ENCODE peak calls at places on chromosomes 4 and X, in nine cellular contexts. R is hepatocyte, S is neural progenitor cell, C is fibroblast of lung, T is SK-N-SH, O is PC-3, Z is neuronal stem cell, X is HCT116, A is H9. P is an unnamed sample.

GRCh38 chr4:83651846-83652245 is 115.9 kb downstream of the GPAT3 start:
- DNase-seq in R (no peak), X (no peak), T (no peak), S (no peak), A (no peak), C (no peak), O (peak; percentile 66), Z (no peak), P (no peak)

GRCh38 chr4:76206222-76206942 is 7.2 kb downstream of the SCARB2 start:
- DNase-seq in S (no peak), O (no peak), C (no peak), T (peak; percentile 25), A (no peak), X (no peak), Z (no peak), R (no peak), P (no peak)

GRCh38 chr4:163556169-163556568 is 61.7 kb downstream of the TMA16 start:
- DNase-seq in Z (no peak), X (no peak), C (no peak), O (peak; percentile 33), T (no peak), S (no peak), A (no peak), R (no peak), P (peak; percentile 74)

GRCh38 chrX:8273451-8273894 is 102.4 kb upstream of the VCX2 start:
- DNase-seq in T (no peak), O (peak; percentile 74), A (no peak), X (no peak), S (no peak), C (peak; percentile 75), Z (no peak), R (no peak), P (no peak)

GRCh38 chr4:159142985-159143384 is 40.1 kb downstream of the RAPGEF2 start:
- DNase-seq in X (no peak), S (no peak), C (no peak), T (no peak), O (no peak), Z (no peak), R (no peak), A (no peak), P (no peak)

GRCh38 chrX:111581086-111581485 is 69.6 kb downstream of the SERTM2 start:
- DNase-seq in O (no peak), C (peak; percentile 37), T (no peak), S (no peak), R (no peak), X (no peak), A (no peak), Z (no peak), P (no peak)

GRCh38 chr4:6657242-6658203 is 17.0 kb downstream of the MRFAP1 start:
- DNase-seq in R (no peak), T (no peak), O (no peak), X (no peak), Z (no peak), A (no peak), C (no peak), S (no peak), P (no peak)

GRCh38 chrX:40809210-40809609 is 73.9 kb upstream of the MED14 start:
- DNase-seq in Z (no peak), X (no peak), T (no peak), O (peak; percentile 14), S (no peak), R (no peak), C (peak; percentile 17), A (no peak), P (no peak)

GRCh38 chr4:172927096-172927495 is 241.5 kb upstream of the GALNT7 start:
- DNase-seq in X (no peak), C (no peak), O (no peak), T (no peak), R (no peak), A (no peak), S (no peak), Z (no peak), P (no peak)

GRCh38 chrX:134599173-134599914 is 58.9 kb downstream of the PLAC1 start:
- DNase-seq in S (no peak), A (no peak), Z (no peak), O (no peak), C (peak; percentile 53), X (no peak), T (no peak), R (no peak), P (no peak)

GRCh38 chrX:27918799-27919198 is 62.5 kb downstream of the DCAF8L1 start:
- DNase-seq in Z (no peak), O (peak; percentile 46), X (peak; percentile 7), T (no peak), R (peak; percentile 25), S (peak; percentile 11), A (no peak), C (peak; percentile 4), P (no peak)

GRCh38 chr4:188008377-188008776 is 12.8 kb downstream of the ZFP42 start:
- DNase-seq in A (no peak), Z (no peak), C (peak; percentile 56), T (no peak), O (peak; percentile 72), S (no peak), X (no peak), R (no peak), P (no peak)

GRCh38 chrX:64850371-64851082 is 125.7 kb downstream of the ZC4H2 start:
- DNase-seq in Z (no peak), X (no peak), S (no peak), R (no peak), O (no peak), C (no peak), T (no peak), A (no peak), P (no peak)

GRCh38 chr4:169009281-169010124 is 552 bp downstream of the CBR4 start:
- DNase-seq in S (peak; percentile 82), A (peak; percentile 53), X (peak; percentile 35), C (peak; percentile 57), T (no peak), O (peak; percentile 67), R (peak; percentile 73), Z (peak; percentile 58), P (peak; percentile 71)

DNA sequence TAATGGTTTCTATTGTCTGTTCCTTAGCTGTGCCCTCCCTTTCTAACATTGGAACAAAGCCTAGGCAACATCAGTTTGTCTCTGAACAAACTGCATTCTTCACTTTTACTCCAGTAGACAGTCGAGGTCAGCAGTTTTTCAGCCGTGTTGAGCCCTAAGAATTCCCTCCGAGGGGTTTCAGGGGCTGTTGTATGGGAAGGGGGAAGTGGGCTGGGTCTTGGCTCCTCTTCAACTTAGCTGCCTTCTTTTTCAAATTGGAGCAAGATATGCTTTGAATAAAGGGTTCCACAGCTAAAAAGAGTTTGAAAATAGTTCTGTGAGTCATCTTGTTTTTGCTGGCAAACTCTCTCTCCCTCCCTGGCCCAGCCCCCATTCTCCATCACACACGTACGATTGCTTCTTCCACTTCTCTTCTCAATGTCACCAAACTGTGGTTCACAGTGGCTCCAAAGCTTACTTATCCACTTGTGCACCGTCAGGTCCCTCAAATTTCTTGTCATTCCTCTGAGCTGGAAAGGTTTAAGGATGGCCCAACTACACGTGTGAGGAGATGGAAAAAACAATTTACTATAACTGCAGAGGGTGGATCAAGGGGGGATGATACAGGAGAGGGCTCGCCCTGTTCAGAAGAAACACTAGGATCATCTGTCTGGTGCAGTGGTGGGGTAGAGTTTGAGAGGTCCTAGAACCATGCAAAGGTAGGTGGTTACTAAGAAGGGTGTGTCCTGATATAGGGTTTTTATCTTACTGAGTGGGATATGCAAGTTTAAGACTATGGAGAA is 9.2 kb upstream of the MAML3 start:
- DNase-seq in A (no peak), R (no peak), S (peak; percentile 43), C (peak; percentile 75), Z (no peak), T (no peak), O (no peak), X (no peak), P (peak; percentile 57)
- H2AFZ ChIP-seq in A (no peak overlapping the region), R (peak overlapping the region; percentile 14), S (peak overlapping the region; percentile 22), C (peak overlapping the region; percentile 76), Z (peak overlapping the region; percentile 79), T (peak overlapping the region; percentile 83), O (no peak overlapping the region), X (no peak overlapping the region), P (peak overlapping the region; percentile 88)

DNA sequence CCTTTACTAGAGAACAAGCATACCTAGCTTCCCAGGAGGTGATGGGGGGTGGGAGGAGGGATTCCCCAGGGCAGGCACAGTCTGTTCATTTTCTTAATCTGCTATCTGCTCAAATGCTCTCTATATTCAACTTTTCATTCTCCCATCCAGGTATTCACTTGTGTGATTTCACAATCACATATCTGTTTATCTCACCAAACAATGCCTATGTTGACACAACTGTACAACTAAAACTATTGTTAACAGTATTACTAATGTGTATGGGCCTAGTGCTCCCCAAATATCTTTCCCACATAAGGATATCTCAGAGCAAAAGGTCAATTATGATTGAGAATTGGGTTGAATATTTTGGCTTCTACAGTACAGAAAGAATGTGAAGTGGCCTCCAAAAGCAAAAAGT is 210.8 kb downstream of the IQCM start:
- DNase-seq in O (no peak), A (no peak), X (no peak), C (no peak), S (no peak), R (no peak), Z (no peak), T (no peak), P (no peak)
- H3K9me3 ChIP-seq in O (no peaks in the 10 kb centered on the region), A (no peaks in the 10 kb centered on the region), X (no peaks in the 10 kb centered on the region), C (no peaks in the 10 kb centered on the region), S (no peaks in the 10 kb centered on the region), R (no peaks in the 10 kb centered on the region), Z (no peaks in the 10 kb centered on the region), T (no peaks in the 10 kb centered on the region), P (peaks cover 29% of the 10 kb centered on the region)

GRCh38 chrX:78042601-78043000 is 61.4 kb upstream of the PGK1 start:
- DNase-seq in S (no peak), X (no peak), R (no peak), O (no peak), T (no peak), C (no peak), A (no peak), Z (no peak), P (no peak)

GRCh38 chrX:78046362-78046761 is 57.7 kb upstream of the PGK1 start:
- DNase-seq in X (no peak), O (no peak), S (no peak), C (no peak), A (no peak), T (no peak), R (no peak), Z (no peak), P (no peak)

GRCh38 chrX:78048036-78048435 is 56.0 kb upstream of the PGK1 start:
- DNase-seq in R (no peak), Z (no peak), X (no peak), T (no peak), O (no peak), A (no peak), C (no peak), S (no peak), P (no peak)
- H2AFZ ChIP-seq in R (no peak overlapping the region), Z (no peak overlapping the region), X (no peak overlapping the region), T (no peak overlapping the region), O (no peak overlapping the region), A (no peak overlapping the region), C (no peak overlapping the region), S (no peak overlapping the region), P (no peak overlapping the region)

DNA sequence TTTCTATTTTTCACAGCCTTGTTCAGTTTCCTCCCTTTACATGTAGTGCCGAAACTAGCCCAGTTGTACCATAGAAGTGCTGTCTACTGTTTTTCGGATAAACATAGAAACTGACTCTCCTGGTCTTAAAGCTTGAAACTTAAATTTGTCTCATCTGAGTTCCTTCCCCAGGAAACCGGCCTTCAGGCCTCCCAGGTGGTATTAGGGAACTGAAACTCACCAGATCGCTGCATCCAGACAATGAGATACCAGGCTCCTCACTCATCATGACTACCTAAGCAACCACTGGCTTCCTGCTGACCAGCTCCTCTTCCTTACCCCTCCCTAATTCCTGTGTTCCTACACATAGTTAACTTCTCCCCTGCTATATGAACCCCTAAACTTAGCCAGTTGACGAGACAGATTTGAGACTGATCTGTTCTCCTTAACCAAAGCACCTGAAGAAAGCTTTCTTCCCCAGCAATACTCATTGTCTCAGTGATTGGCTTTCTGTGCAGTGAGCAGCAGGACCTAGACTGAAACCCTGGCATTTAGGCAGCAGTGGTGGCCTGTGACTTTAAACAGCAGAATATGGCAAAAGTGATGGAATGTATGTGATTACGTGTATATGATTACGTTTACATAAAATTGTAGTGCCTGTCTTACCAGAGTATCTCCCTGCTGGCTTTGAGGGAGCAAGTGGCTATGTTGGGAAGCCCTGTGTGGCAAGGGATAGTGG is 959.1 kb upstream of the LCORL start:
- DNase-seq in A (no peak), S (no peak), R (no peak), T (no peak), C (no peak), O (peak; percentile 4), Z (no peak), X (no peak), P (peak; percentile 80)
- H3K9me3 ChIP-seq in A (no peaks in the 10 kb centered on the region), S (peaks cover 6% of the 10 kb centered on the region), R (no peaks in the 10 kb centered on the region), T (no peaks in the 10 kb centered on the region), C (no peaks in the 10 kb centered on the region), O (no peaks in the 10 kb centered on the region), Z (peaks cover 6% of the 10 kb centered on the region), X (no peaks in the 10 kb centered on the region), P (no peaks in the 10 kb centered on the region)